ENCODE peak calls at places on chromosomes 11 and 22, in eight cellular contexts. J is brain microvascular endothelial cell, N is cardiac fibroblast, A is AG09309, W is astrocyte of the cerebellum, P is heart left ventricle, U is body of pancreas, G is A549. S is an unnamed sample.

GRCh38 chr11:18168372-18168771 is 4.3 kb upstream of the MRGPRX4 start:
- DNase-seq in J (no peak), N (no peak), A (no peak), W (no peak), P (no peak), U (no peak), G (no peak), S (no peak)

GRCh38 chr22:35191412-35191811 is 65.9 kb upstream of the HMGXB4 start:
- DNase-seq in J (no peak), N (peak), A (peak), W (peak), P (no peak), U (no peak), G (peak), S (peak)

GRCh38 chr22:24232725-24233124 is 12.2 kb downstream of the GGT5 start:
- DNase-seq in J (no peak), N (no peak), A (no peak), W (no peak), P (no peak), U (no peak), G (no peak), S (no peak)

GRCh38 chr11:111120221-111120620 is 125.3 kb upstream of the POU2AF2 start:
- DNase-seq in J (no peak), N (no peak), A (no peak), W (no peak), P (no peak), U (no peak), G (no peak), S (no peak)

GRCh38 chr11:13249992-13250391 is 27.6 kb upstream of the BMAL1 start:
- DNase-seq in J (no peak), N (peak), A (no peak), W (no peak), P (no peak), U (no peak), G (peak), S (no peak)

GRCh38 chr11:62508336-62509058 is 38.1 kb downstream of the AHNAK start:
- DNase-seq in J (peak), N (no peak), A (peak), W (peak), P (peak), U (peak), G (peak), S (no peak)

GRCh38 chr11:94897330-94897768 is 76.0 kb downstream of the CWC15 start:
- DNase-seq in J (peak), N (peak), A (no peak), W (peak), P (peak), U (peak), G (peak), S (peak)

GRCh38 chr11:24593332-24593731 is 96.5 kb downstream of the LUZP2 start:
- DNase-seq in J (no peak), N (peak), A (no peak), W (no peak), P (no peak), U (no peak), G (no peak), S (no peak)

GRCh38 chr22:37742374-37743092 is 45.7 kb downstream of the TRIOBP start:
- DNase-seq in J (peak), N (peak), A (peak), W (peak), P (no peak), U (no peak), G (no peak), S (no peak)

GRCh38 chr11:128626913-128627665 is 39.7 kb upstream of the ETS1 start:
- DNase-seq in J (no peak), N (no peak), A (no peak), W (no peak), P (no peak), U (no peak), G (no peak), S (no peak)

GRCh38 chr11:128628686-128629085 is 41.3 kb upstream of the ETS1 start:
- DNase-seq in J (no peak), N (no peak), A (no peak), W (no peak), P (no peak), U (no peak), G (no peak), S (no peak)

GRCh38 chr11:128628343-128628673 is 41.0 kb upstream of the ETS1 start:
- DNase-seq in J (no peak), N (no peak), A (no peak), W (no peak), P (no peak), U (no peak), G (no peak), S (no peak)

GRCh38 chr11:128629516-128630106 is 42.3 kb upstream of the ETS1 start:
- DNase-seq in J (no peak), N (no peak), A (no peak), W (no peak), P (no peak), U (no peak), G (no peak), S (no peak)

GRCh38 chr11:128627666-128628342 is 40.4 kb upstream of the ETS1 start:
- DNase-seq in J (no peak), N (no peak), A (no peak), W (no peak), P (no peak), U (no peak), G (no peak), S (no peak)
- TF ChIP-seq CTCF in J (peak), N (peak), A (no peak), W (peak), P (no peak), U (no peak), G (no peak), S (no peak)

GRCh38 chr11:58845342-58845741 is 838 bp upstream of the GLYATL2 start:
- DNase-seq in J (no peak), N (no peak), A (no peak), W (no peak), P (no peak), U (no peak), G (no peak), S (no peak)
- H3K4me3 ChIP-seq in J (no peak), N (no peak), A (no peak), W (no peak), P (no peak), U (no peak), G (no peak), S (no peak)

GRCh38 chr11:32451808-32452207 is 16.5 kb upstream of the WT1 start:
- DNase-seq in J (no peak), N (peak), A (no peak), W (no peak), P (no peak), U (no peak), G (no peak), S (no peak)

GRCh38 chr11:32450372-32450771 is 15.0 kb upstream of the WT1 start:
- DNase-seq in J (no peak), N (no peak), A (no peak), W (no peak), P (no peak), U (no peak), G (no peak), S (no peak)

GRCh38 chr11:32446227-32446626 is 10.9 kb upstream of the WT1 start:
- DNase-seq in J (no peak), N (peak), A (no peak), W (no peak), P (no peak), U (no peak), G (no peak), S (no peak)

GRCh38 chr11:32447252-32447651 is 11.9 kb upstream of the WT1 start:
- DNase-seq in J (no peak), N (no peak), A (no peak), W (no peak), P (no peak), U (no peak), G (no peak), S (no peak)

GRCh38 chr11:32448232-32448631 is 12.9 kb upstream of the WT1 start:
- DNase-seq in J (no peak), N (peak), A (no peak), W (no peak), P (no peak), U (no peak), G (peak), S (peak)
- TF ChIP-seq CTCF in J (peak), N (peak), A (no peak), W (peak), P (no peak), U (no peak), G (peak), S (peak)

GRCh38 chr11:66118847-66119246 is 48.8 kb downstream of the PACS1 start:
- DNase-seq in J (no peak), N (no peak), A (no peak), W (no peak), P (no peak), U (no peak), G (no peak), S (no peak)
- H3K4me3 ChIP-seq in J (no peak), N (no peak), A (no peak), W (no peak), P (no peak), U (no peak), G (peak), S (no peak)

GRCh38 chr11:441418-442274 is at the start of gene ANO9:
- DNase-seq in J (no peak), N (no peak), A (no peak), W (no peak), P (no peak), U (peak), G (no peak), S (no peak)

GRCh38 chr11:441043-441417 is 781 bp downstream of the ANO9 start:
- DNase-seq in J (no peak), N (no peak), A (no peak), W (no peak), P (no peak), U (no peak), G (no peak), S (no peak)

GRCh38 chr11:439315-440064 is 2.3 kb downstream of the ANO9 start:
- DNase-seq in J (no peak), N (no peak), A (no peak), W (no peak), P (no peak), U (no peak), G (no peak), S (no peak)

GRCh38 chr11:438101-438844 is 3.5 kb downstream of the ANO9 start:
- DNase-seq in J (no peak), N (no peak), A (no peak), W (no peak), P (no peak), U (no peak), G (no peak), S (no peak)

GRCh38 chr11:440065-441042 is 1.5 kb downstream of the ANO9 start:
- DNase-seq in J (no peak), N (peak), A (no peak), W (no peak), P (no peak), U (no peak), G (peak), S (no peak)
- TF ChIP-seq CTCF in J (peak), N (peak), A (peak), W (no peak), P (peak), U (no peak), G (no peak), S (peak)

GRCh38 chr22:49642741-49643140 is 184.9 kb downstream of the BRD1 start:
- DNase-seq in J (no peak), N (no peak), A (no peak), W (no peak), P (no peak), U (no peak), G (no peak), S (no peak)

GRCh38 chr22:49642331-49642730 is 185.3 kb downstream of the BRD1 start:
- DNase-seq in J (no peak), N (no peak), A (no peak), W (no peak), P (no peak), U (peak), G (no peak), S (no peak)

GRCh38 chr22:49641770-49642313 is 185.8 kb downstream of the BRD1 start:
- DNase-seq in J (no peak), N (no peak), A (no peak), W (no peak), P (no peak), U (peak), G (no peak), S (no peak)

GRCh38 chr22:49643998-49644397 is 183.7 kb downstream of the BRD1 start:
- DNase-seq in J (no peak), N (no peak), A (no peak), W (no peak), P (no peak), U (no peak), G (no peak), S (no peak)

GRCh38 chr22:49643466-49643865 is 184.2 kb downstream of the BRD1 start:
- DNase-seq in J (no peak), N (no peak), A (no peak), W (no peak), P (no peak), U (no peak), G (no peak), S (no peak)
- H3K4me3 ChIP-seq in J (no peak), N (no peak), A (no peak), W (no peak), P (no peak), U (no peak), G (no peak), S (no peak)

S was measured in HFF-Myc.